ENCODE peak calls at places on chromosomes 2 and 18, in five cellular contexts. X is posterior cingulate gyrus; U is left lung; J is putamen; P is CD8-positive, alpha-beta T cell. Q is an unnamed sample.

GRCh38 chr18:28267276-28267675 is 90.3 kb upstream of the CDH2 start:
- DNase-seq in X (no peak), U (no peak), J (no peak), P (no peak), Q (no peak)

GRCh38 chr2:133986076-133986837 is 267.6 kb upstream of the MGAT5 start:
- DNase-seq in X (no peak), U (no peak), J (no peak), P (no peak), Q (no peak)

GRCh38 chr2:67752964-67753363 is 309.8 kb downstream of the C1D start:
- DNase-seq in X (no peak), U (no peak), J (no peak), P (no peak), Q (no peak)

GRCh38 chr18:6374935-6375529 is 39.7 kb downstream of the L3MBTL4 start:
- DNase-seq in X (no peak), U (no peak), J (no peak), P (no peak), Q (no peak)

GRCh38 chr18:8238507-8238906 is 370.7 kb upstream of the RAB12 start:
- DNase-seq in X (no peak), U (no peak), J (no peak), P (no peak), Q (no peak)

GRCh38 chr2:43210467-43211303 is 15.7 kb downstream of the ZFP36L2 start:
- DNase-seq in X (peak), U (peak), J (peak), P (no peak), Q (no peak)

GRCh38 chr2:85811173-85811849 is 57.5 kb downstream of the ATOH8 start:
- DNase-seq in X (peak), U (peak), J (no peak), P (no peak), Q (no peak)

GRCh38 chr2:113072584-113072983 is 4.8 kb downstream of the IL1F10 start:
- DNase-seq in X (no peak), U (no peak), J (no peak), P (no peak), Q (no peak)

GRCh38 chr2:74984947-74985637 is 26.6 kb downstream of the POLE4 start:
- DNase-seq in X (no peak), U (no peak), J (no peak), P (no peak), Q (no peak)

GRCh38 chr2:54409752-54410151 is 46.4 kb upstream of the SPTBN1 start:
- DNase-seq in X (no peak), U (no peak), J (peak), P (no peak), Q (no peak)

GRCh38 chr2:52779446-52779845 is 988.2 kb upstream of the CHAC2 start:
- DNase-seq in X (no peak), U (no peak), J (no peak), P (no peak), Q (no peak)

GRCh38 chr2:20544093-20544747 is 97.3 kb downstream of the RHOB start:
- DNase-seq in X (peak), U (no peak), J (no peak), P (no peak), Q (no peak)

GRCh38 chr2:218984239-218985020 is 554 bp downstream of the FEV start:
- DNase-seq in X (no peak), U (no peak), J (no peak), P (no peak), Q (no peak)

GRCh38 chr2:73700111-73700510 is 37.0 kb downstream of the TPRKB start:
- DNase-seq in X (no peak), U (no peak), J (no peak), P (no peak), Q (no peak)

GRCh38 chr2:65204461-65205230 is 23.0 kb upstream of the ACTR2 start:
- DNase-seq in X (no peak), U (no peak), J (no peak), P (no peak), Q (peak)

GRCh38 chr2:134558208-134558890 is 160.5 kb downstream of the TMEM163 start:
- DNase-seq in X (no peak), U (no peak), J (no peak), P (no peak), Q (no peak)

GRCh38 chr2:100771125-100771524 is 48.8 kb upstream of the NPAS2 start:
- DNase-seq in X (no peak), U (no peak), J (no peak), P (no peak), Q (no peak)

GRCh38 chr2:72813841-72814240 is 12.0 kb downstream of the EXOC6B start:
- DNase-seq in X (no peak), U (no peak), J (no peak), P (no peak), Q (no peak)

GRCh38 chr2:26432856-26433255 is 31.1 kb downstream of the DRC1 start:
- DNase-seq in X (no peak), U (no peak), J (no peak), P (no peak), Q (no peak)

GRCh38 chr18:49380812-49381211 is 79.6 kb downstream of the DYM start:
- DNase-seq in X (no peak), U (no peak), J (no peak), P (no peak), Q (no peak)

GRCh38 chr2:151816858-151817257 is 11.4 kb downstream of the ARL5A start:
- DNase-seq in X (no peak), U (no peak), J (no peak), P (no peak), Q (no peak)

GRCh38 chr2:209629622-209630021 is 142.0 kb upstream of the UNC80 start:
- DNase-seq in X (no peak), U (no peak), J (no peak), P (no peak), Q (no peak)

Q was measured in T-helper 22 cell.